ENCODE peak calls at places on chromosomes 5 and 9, in four cellular contexts. C, V, S and T are unnamed samples.

GRCh38 chr9:113957778-113958430 is 81.8 kb downstream of the ZNF618 start:
- DNase-seq in C (no peak), S (no peak), V (no peak), T (no peak)

GRCh38 chr9:114250235-114250568 is 72.7 kb upstream of the ORM1 start:
- DNase-seq in V (no peak), C (no peak), S (peak), T (no peak)

GRCh38 chr5:150485770-150486401 is 22.0 kb upstream of the NDST1 start:
- DNase-seq in S (peak), V (no peak), C (peak), T (peak)

GRCh38 chr5:120304653-120305052 is 159.4 kb upstream of the PRR16 start:
- DNase-seq in C (no peak), S (no peak), V (no peak), T (no peak)

GRCh38 chr9:10130061-10130675 is 482.6 kb downstream of the PTPRD start:
- DNase-seq in S (no peak), V (no peak), C (no peak), T (no peak)

GRCh38 chr5:33379757-33380156 is 61.0 kb upstream of the TARS1 start:
- DNase-seq in V (no peak), C (no peak), S (no peak), T (no peak)

GRCh38 chr9:92668746-92669526 is 995 bp downstream of the IPPK start:
- DNase-seq in C (no peak), S (no peak), V (no peak), T (no peak)

GRCh38 chr5:88248743-88249540 is 19.7 kb downstream of the TMEM161B start:
- DNase-seq in C (no peak), S (no peak), V (no peak), T (no peak)

GRCh38 chr5:95809414-95809960 is 13.0 kb downstream of the GLRX start:
- DNase-seq in S (peak), C (no peak), V (no peak), T (no peak)

GRCh38 chr9:120894404-120895226 is 17.6 kb upstream of the PHF19 start:
- DNase-seq in C (no peak), V (no peak), S (peak), T (peak)

GRCh38 chr5:126002222-126002897 is 420.8 kb upstream of the GRAMD2B start:
- DNase-seq in S (peak), V (no peak), C (no peak), T (no peak)

GRCh38 chr9:126298319-126298801 is 28.3 kb upstream of the MVB12B start:
- DNase-seq in V (no peak), S (no peak), C (no peak), T (no peak)

GRCh38 chr5:132260714-132261615 is 3.5 kb downstream of the PDLIM4 start:
- DNase-seq in V (no peak), C (no peak), S (peak), T (no peak)

DNA sequence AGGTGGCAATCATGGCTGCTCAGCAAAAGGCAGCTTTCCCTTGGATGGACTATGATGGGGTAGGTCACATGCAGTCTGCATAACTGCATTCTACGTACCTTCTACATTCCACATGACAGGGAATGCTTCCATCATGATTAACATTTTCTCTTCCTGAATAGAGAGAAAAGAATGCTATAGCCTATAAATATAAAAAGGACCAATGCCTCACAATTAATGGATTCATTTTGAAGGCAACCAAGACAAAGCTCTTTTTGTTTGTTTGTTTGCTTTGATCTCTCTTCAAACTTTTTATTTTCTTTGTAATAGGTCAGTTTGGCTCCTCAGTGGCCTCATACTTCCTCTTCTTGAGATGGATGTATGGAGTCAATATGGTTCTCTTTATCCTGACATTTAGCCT is 201.3 kb downstream of the ALDH1A1 start:
- DNase-seq in C (no peak), V (no peak), S (no peak), T (no peak)
- TF ChIP-seq CTCF in C (no peak), V (no peak), S (no peak), T (no peak)

GRCh38 chr5:55205001-55205400 is 22.1 kb downstream of the MCIDAS start:
- DNase-seq in C (no peak), V (no peak), S (no peak), T (no peak)
- TF ChIP-seq CTCF in C (no peak), V (no peak), S (no peak), T (no peak)

DNA sequence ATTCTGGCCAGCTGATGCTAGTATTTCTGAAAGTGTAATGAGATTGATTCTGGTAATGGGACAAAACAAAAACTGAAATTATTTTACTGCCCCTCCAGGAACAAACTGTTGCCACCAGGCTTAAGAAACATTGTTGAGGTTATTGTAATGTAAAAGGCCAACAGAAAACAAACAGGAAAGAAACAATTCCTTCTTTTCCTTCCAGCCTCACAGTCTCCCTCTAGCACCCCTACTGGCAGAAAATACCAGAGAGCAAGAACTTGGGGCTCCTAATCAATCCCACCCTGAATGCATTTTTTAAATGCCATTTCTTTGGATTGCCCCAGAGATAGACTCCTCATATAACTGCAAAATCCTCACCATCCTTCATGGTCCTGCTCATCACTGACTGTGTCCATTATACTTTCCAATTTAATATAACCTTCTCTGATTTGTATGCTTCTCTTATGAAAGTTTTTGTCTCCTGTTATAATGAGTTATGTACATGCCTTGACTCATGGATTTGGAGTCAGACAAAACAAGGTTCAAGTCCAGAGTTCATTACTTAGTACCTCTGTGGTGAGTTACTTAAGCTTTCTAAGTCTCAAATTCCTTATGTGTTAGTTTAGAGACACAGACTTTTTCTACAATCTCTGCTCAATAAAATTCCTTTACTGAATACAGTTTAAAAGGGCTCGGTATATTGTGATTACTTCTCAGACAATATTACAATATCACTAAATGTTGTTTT is 157.9 kb upstream of the FBN2 start:
- DNase-seq in S (no peak), C (no peak), V (no peak), T (no peak)
- TF ChIP-seq CTCF in S (no peak), C (peak), V (no peak), T (peak)

DNA sequence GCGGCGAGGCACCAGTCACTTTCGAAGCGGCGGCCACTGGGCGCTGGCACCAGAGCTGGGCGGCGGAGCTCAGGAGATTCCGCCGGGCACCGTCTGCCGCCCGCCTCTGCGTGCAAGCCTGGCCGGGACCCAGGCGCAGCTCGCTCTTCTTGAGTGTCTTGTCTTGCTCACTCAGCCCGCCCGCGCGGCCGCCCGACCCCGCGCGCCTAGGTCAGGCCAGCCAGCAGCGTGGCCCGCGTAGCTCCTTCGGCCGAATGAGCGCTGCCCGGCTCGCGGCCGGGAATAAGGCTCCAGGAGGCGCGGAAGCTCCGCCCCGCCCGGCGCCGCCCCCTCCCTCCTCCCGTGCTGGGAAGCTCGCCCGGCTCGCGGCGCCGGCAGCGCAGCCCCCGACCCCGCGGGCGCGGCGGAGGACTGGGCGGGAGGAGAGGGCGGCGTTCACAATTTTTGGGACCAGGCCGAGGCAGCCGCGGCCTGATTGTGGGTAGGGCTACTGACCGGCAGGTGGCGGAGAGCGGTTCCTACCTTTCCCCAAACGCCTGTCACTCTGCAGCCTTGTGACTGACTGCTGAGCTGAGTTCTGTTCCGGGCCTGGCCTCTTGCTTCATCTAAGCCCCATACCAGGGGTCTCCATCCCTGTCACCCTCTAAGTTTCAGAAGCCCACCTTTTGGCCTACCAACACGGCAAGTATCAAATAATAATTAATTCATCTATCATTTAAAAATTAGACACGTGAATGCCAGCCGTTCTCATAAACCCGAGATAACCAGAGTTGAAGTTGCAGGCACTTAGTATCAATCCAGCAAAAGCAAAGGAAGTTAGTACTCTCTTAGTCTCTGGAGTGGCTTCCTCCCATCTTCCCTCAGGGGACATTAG is at the start of gene HBEGF:
- DNase-seq in C (peak), V (peak), S (peak), T (peak)
- TF ChIP-seq CTCF in C (peak), V (peak), S (peak), T (peak)

GRCh38 chr5:100502684-100503083 is 32.5 kb upstream of the FAM174A start:
- DNase-seq in C (no peak), V (no peak), S (no peak), T (no peak)
- TF ChIP-seq CTCF in C (no peak), V (no peak), S (no peak), T (no peak)

GRCh38 chr5:56123531-56124243 is 109.4 kb downstream of the ANKRD55 start:
- DNase-seq in S (peak), V (no peak), C (peak), T (no peak)
- TF ChIP-seq CTCF in S (no peak), V (no peak), C (no peak), T (no peak)

DNA sequence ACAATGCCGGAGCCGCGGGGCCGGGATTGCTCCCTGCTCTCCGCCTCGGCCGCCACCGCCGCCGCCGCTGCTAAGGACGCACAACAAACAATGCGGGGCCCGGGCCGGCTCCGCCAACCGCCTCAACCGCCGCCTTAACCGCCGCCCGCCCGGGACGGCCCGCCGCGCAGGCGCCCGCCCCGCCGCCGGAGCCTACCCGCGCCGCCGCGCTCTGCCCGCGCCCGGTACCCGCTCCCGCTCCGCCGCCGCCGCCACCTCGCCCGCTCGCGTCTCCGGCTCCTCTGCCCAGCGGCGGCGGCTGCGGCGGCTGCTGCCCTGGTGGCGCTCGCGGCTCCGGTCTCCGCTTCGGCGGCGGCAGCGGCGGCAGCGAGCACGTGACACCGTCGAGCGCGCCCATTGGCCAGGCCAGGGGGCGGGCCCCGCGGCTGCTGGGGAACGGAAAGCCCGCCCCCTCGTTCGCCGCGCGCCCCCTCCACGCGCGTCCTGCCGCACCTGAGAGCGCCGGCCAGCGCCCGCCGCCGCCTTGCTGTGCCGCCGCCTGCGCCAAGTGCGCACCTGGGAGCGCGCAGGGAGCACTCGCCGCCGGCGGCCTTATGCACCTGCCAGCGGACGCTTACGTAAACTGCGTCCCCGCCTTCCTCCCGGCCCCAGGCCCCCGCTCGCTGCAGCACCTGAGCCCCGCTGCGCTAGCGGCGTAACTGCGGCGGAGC is at the start of gene STRBP:
- DNase-seq in C (peak), S (peak), V (peak), T (peak)
- TF ChIP-seq CTCF in C (no peak), S (no peak), V (no peak), T (no peak)

DNA sequence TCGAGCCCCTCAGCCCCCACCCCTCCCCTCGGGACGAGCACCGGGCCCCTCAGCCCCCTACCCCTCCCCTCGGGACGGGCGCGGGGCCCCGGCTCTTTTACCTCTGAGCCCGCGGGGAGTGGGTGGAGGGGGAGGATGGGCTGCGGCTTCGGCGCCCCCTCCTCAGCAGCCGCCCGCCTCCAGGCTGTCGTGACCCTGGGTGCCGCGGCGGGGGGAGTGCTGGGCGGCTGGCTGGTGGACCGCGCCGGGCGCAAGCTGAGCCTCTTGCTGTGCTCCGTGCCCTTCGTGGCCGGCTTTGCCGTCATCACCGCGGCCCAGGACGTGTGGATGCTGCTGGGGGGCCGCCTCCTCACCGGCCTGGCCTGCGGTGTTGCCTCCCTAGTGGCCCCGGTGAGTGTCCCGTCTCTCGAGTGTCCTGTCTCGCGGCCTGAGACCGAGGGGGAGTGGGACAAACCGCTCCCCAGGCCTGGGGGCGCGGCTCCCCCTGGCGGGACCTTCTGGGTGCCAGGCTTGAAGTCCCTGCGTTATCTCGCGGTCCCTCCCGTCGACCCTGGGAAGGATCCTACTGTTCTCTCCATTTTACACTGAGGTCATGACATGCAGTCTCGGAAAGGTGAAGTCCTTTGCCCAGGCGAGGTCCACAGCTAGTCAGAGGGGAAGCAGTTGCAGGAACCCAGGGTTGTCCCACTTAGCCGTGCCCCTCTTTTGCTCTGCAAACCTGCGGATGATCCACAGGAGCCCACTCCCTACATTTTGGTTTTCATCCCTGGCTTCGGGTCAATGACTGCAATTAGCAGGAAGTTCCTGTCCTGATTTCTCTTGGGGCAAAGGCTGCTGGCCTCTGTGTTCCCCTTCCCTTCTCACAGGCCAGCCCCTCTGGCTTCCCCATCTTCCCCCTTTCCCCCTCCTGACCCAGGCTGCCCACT is 1.0 kb downstream of the SLC2A8 start:
- DNase-seq in V (peak), S (peak), C (peak), T (peak)
- TF ChIP-seq CTCF in V (no peak), S (peak), C (peak), T (peak)

GRCh38 chr9:129072171-129072570 is 8.7 kb upstream of the DOLPP1 start:
- DNase-seq in S (no peak), V (no peak), C (no peak), T (no peak)
- TF ChIP-seq CTCF in S (no peak), V (no peak), C (no peak), T (no peak)